ENCODE peak calls at places on chromosomes 1 and 21, in four cellular contexts. W is iris pigment epithelial cell; Z is astrocyte of the spinal cord; C is stimulated activated CD8-positive, alpha-beta memory T cell treated with anti-CD3 and anti-CD28 coated beads, Interleukin-4, amount 100 ng/mL, for 24 hours. L is an unnamed sample.
A peak's percentile ranks its signal among the peaks of the same experiment; 100 is the strongest.

GRCh38 chr1:66505671-66506392 is 28.1 kb upstream of the SGIP1 start:
- DNase-seq in Z (peak; percentile 81), C (no peak), W (peak; percentile 87), L (peak; percentile 18)

GRCh38 chr1:34918609-34919561 is 10.6 kb downstream of the DLGAP3 start:
- DNase-seq in C (peak; percentile 10), W (peak; percentile 14), Z (no peak), L (no peak)

GRCh38 chr1:175889044-175889443 is 145.6 kb upstream of the TNR start:
- DNase-seq in W (no peak), Z (no peak), C (no peak), L (peak; percentile 23)

GRCh38 chr1:207298666-207299065 is 22.8 kb upstream of the CD55 start:
- DNase-seq in W (peak; percentile 76), C (no peak), Z (no peak), L (peak; percentile 42)

GRCh38 chr1:214566158-214567104 is 15.0 kb upstream of the PTPN14 start:
- DNase-seq in W (peak; percentile 83), Z (peak; percentile 76), C (no peak), L (peak; percentile 63)

GRCh38 chr1:216184281-216184680 is 239.0 kb downstream of the USH2A start:
- DNase-seq in C (no peak), W (no peak), Z (no peak), L (no peak)

GRCh38 chr1:11795238-11795890 is 10.4 kb downstream of the MTHFR start:
- DNase-seq in Z (no peak), W (no peak), C (no peak), L (no peak)

GRCh38 chr21:43262427-43262826 is 93.6 kb downstream of the CRYAA start:
- DNase-seq in C (no peak), Z (no peak), W (peak; percentile 9), L (no peak)

GRCh38 chr1:42340093-42340492 is 5.1 kb upstream of the FOXJ3 start:
- DNase-seq in Z (peak; percentile 24), W (peak; percentile 40), C (no peak), L (no peak)

GRCh38 chr21:34743831-34744230 is 75.0 kb downstream of the CLIC6 start:
- DNase-seq in W (peak; percentile 59), C (no peak), Z (peak; percentile 70), L (peak; percentile 88)

GRCh38 chr21:41598561-41599511 is 90.9 kb upstream of the TMPRSS2 start:
- DNase-seq in W (no peak), Z (no peak), C (no peak), L (no peak)

GRCh38 chr1:164560504-164560903 is 1.5 kb downstream of the PBX1 start:
- DNase-seq in Z (peak; percentile 32), C (no peak), W (no peak), L (no peak)

GRCh38 chr21:29181799-29182470 is 51.5 kb downstream of the MAP3K7CL start:
- DNase-seq in Z (peak; percentile 93), W (peak; percentile 95), C (no peak), L (peak; percentile 73)

GRCh38 chr1:109704173-109704572 is 7.9 kb upstream of the GSTM5 start:
- DNase-seq in W (no peak), Z (no peak), C (no peak), L (no peak)

GRCh38 chr1:206447792-206448191 is 22.5 kb upstream of the IKBKE start:
- DNase-seq in Z (no peak), C (no peak), W (peak; percentile 31), L (no peak)

GRCh38 chr1:228282329-228283042 is 74.6 kb downstream of the OBSCN start:
- DNase-seq in Z (no peak), C (no peak), W (peak; percentile 36), L (peak; percentile 8)

GRCh38 chr1:226552061-226552460 is 3.5 kb downstream of the STUM start:
- DNase-seq in W (no peak), C (no peak), Z (no peak), L (no peak)

GRCh38 chr1:118989878-118990378 is 1.8 kb upstream of the TBX15 start:
- DNase-seq in W (no peak), Z (peak; percentile 55), C (no peak), L (no peak)

GRCh38 chr1:233364695-233365539 is 37.4 kb downstream of the MAP3K21 start:
- DNase-seq in W (peak; percentile 18), Z (peak; percentile 41), C (no peak), L (peak; percentile 46)

GRCh38 chr1:3523980-3524379 is 69.5 kb downstream of the ARHGEF16 start:
- DNase-seq in C (no peak), W (no peak), Z (no peak), L (no peak)

GRCh38 chr1:212656730-212657129 is 42.9 kb downstream of the BATF3 start:
- DNase-seq in W (no peak), Z (no peak), C (no peak), L (no peak)

GRCh38 chr1:97082160-97082848 is 360.7 kb downstream of the PTBP2 start:
- DNase-seq in Z (no peak), W (no peak), C (no peak), L (no peak)

GRCh38 chr21:36719614-36720013 is 20.7 kb downstream of the SIM2 start:
- DNase-seq in C (no peak), Z (no peak), W (no peak), L (no peak)

GRCh38 chr1:236982380-236982779 is 21.9 kb downstream of the MT1HL1 start:
- DNase-seq in Z (no peak), W (no peak), C (no peak), L (no peak)

GRCh38 chr1:204340137-204340536 is 19.6 kb downstream of the PLEKHA6 start:
- DNase-seq in Z (no peak), W (no peak), C (no peak), L (no peak)

GRCh38 chr1:9892563-9893528 is 17.2 kb downstream of the CTNNBIP1 start:
- DNase-seq in C (no peak), W (peak; percentile 80), Z (peak; percentile 84), L (peak; percentile 77)

GRCh38 chr1:179881642-179882252 is 338 bp upstream of the TOR1AIP1 start:
- DNase-seq in C (no peak), Z (peak; percentile 96), W (peak; percentile 94), L (peak; percentile 92)

GRCh38 chr1:38814984-38815464 is 44.5 kb downstream of the RRAGC start:
- DNase-seq in W (no peak), Z (no peak), C (no peak), L (no peak)

GRCh38 chr1:100400332-100400933 is 48.1 kb downstream of the CDC14A start:
- DNase-seq in W (peak; percentile 7), C (no peak), Z (no peak), L (no peak)

GRCh38 chr1:23242414-23242813 is 25.1 kb upstream of the HTR1D start:
- DNase-seq in W (no peak), Z (no peak), C (no peak), L (no peak)

GRCh38 chr21:31293986-31294385 is 50.1 kb downstream of the TIAM1 start:
- DNase-seq in Z (peak; percentile 90), C (peak; percentile 52), W (peak; percentile 97), L (peak; percentile 89)

GRCh38 chr21:45330075-45330781 is 42.5 kb upstream of the POFUT2 start:
- DNase-seq in C (no peak), W (peak; percentile 86), Z (peak; percentile 84), L (peak; percentile 91)

GRCh38 chr1:208132287-208132882 is 111.8 kb downstream of the PLXNA2 start:
- DNase-seq in C (peak; percentile 37), W (peak; percentile 71), Z (peak; percentile 59), L (peak; percentile 90)

GRCh38 chr1:41431490-41432350 is 52.8 kb downstream of the EDN2 start:
- DNase-seq in Z (no peak), W (no peak), C (no peak), L (no peak)

L was measured in GM03348.